ENCODE peak calls at places on chromosomes 16 and 17, in five cellular contexts. L is CD8-positive, alpha-beta T cell; I is fibroblast of lung; B is heart left ventricle; R is SJSA1. D is an unnamed sample.
A peak's percentile ranks its signal among the peaks of the same experiment; 100 is the strongest.

GRCh38 chr16:85995591-85996461 is 96.9 kb downstream of the IRF8 start:
- DNase-seq in I (no peak), B (no peak), R (no peak), L (no peak), D (no peak)

GRCh38 chr17:59491353-59492090 is 73.9 kb upstream of the DHX40 start:
- DNase-seq in I (no peak), B (no peak), L (no peak), R (no peak), D (no peak)

GRCh38 chr17:15973834-15974233 is 25.7 kb downstream of the ZSWIM7 start:
- DNase-seq in R (no peak), I (no peak), B (no peak), L (no peak), D (no peak)

GRCh38 chr16:81520560-81521135 is 76.0 kb downstream of the CMIP start:
- DNase-seq in B (no peak), I (no peak), L (no peak), R (no peak), D (no peak)

GRCh38 chr17:10200016-10200415 is 1.6 kb upstream of the GAS7 start:
- DNase-seq in B (no peak), R (no peak), L (no peak), I (no peak), D (no peak)

GRCh38 chr16:87924937-87925670 is 11.2 kb downstream of the CA5A start:
- DNase-seq in I (no peak), L (no peak), B (no peak), R (no peak), D (no peak)

GRCh38 chr17:83082435-83082834 is 3.0 kb downstream of the METRNL start:
- DNase-seq in R (no peak), L (no peak), B (no peak), I (no peak), D (no peak)

GRCh38 chr17:60425626-60426025 is 3.3 kb downstream of the CHCT1 start:
- DNase-seq in I (no peak), R (no peak), L (no peak), B (no peak), D (no peak)

GRCh38 chr16:78034530-78034929 is 12.2 kb downstream of the CLEC3A start:
- DNase-seq in R (no peak), I (peak; percentile 80), L (no peak), B (no peak), D (no peak)

GRCh38 chr16:76487411-76488064 is 210.3 kb downstream of the CNTNAP4 start:
- DNase-seq in R (no peak), I (no peak), L (no peak), B (no peak), D (no peak)

GRCh38 chr16:57970971-57971370 is at the start of gene CNGB1:
- DNase-seq in B (no peak), R (no peak), I (no peak), L (no peak), D (no peak)

GRCh38 chr16:57601801-57602478 is 26.5 kb upstream of the ADGRG1 start:
- DNase-seq in L (peak; percentile 69), B (no peak), I (peak; percentile 32), R (no peak), D (no peak)

GRCh38 chr17:37089998-37090397 is 141.2 kb downstream of the AATF start:
- DNase-seq in L (peak; percentile 71), B (no peak), I (no peak), R (no peak), D (no peak)

GRCh38 chr16:87297918-87298631 is 19.1 kb downstream of the C16orf95 start:
- DNase-seq in I (no peak), L (no peak), B (no peak), R (peak; percentile 38), D (no peak)

GRCh38 chr16:15952265-15952711 is 2.9 kb downstream of the ABCC1 start:
- DNase-seq in I (peak; percentile 44), B (peak; percentile 25), R (no peak), L (no peak), D (no peak)

DNA sequence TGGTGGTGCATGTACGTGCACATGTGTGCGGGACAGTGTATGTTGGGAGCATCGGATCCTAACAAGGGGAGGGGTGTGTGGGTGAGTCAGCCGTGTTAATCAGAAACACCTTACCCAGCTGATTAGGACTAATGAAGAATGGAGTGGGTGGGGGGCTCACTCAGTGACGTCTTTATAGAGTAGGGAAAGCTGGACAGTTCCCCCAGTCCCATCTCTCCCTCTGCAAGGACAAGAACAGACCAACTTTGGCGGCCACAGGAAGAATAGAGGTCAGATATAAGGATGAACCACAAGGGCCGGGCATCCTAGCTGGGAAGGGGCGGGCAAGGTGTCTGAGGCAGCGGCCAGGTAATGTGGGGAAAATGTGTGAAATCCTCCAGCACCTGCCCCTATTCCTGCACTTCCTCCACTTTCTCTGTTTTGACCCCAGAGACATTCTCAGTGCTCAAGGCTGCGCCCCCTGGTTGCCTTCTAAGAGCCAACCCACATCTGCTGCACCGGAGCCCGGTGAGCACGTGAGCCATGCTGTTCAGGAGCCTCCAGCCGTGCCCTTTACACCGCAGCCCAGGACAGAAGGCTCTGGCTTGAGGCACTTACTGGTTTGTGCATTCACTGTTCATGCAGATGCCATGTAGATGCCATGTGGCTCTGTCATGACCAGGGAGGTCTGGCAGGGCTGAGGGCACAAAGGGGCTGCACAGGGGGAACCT is 18.9 kb upstream of the TBX21 start:
- DNase-seq in B (no peak), L (no peak), R (no peak), I (no peak), D (no peak)
- H3K36me3 ChIP-seq in B (no peaks in the 10 kb centered on the region), L (no peaks in the 10 kb centered on the region), R (no peaks in the 10 kb centered on the region), I (no peaks in the 10 kb centered on the region), D (peaks cover 4% of the 10 kb centered on the region)

GRCh38 chr17:77432034-77432554 is 291.3 kb downstream of the SEC14L1 start:
- DNase-seq in I (no peak), L (no peak), B (no peak), R (no peak), D (no peak)
- H3K36me3 ChIP-seq in I (peaks cover 4% of the 10 kb centered on the region), L (no peaks in the 10 kb centered on the region), B (no peaks in the 10 kb centered on the region), R (peaks cover 44% of the 10 kb centered on the region), D (no peaks in the 10 kb centered on the region)

GRCh38 chr17:21208352-21208751 is 5.6 kb downstream of the TMEM11 start:
- DNase-seq in B (no peak), R (no peak), I (no peak), L (no peak), D (no peak)

GRCh38 chr17:21201302-21201602 is 12.7 kb downstream of the TMEM11 start:
- DNase-seq in R (no peak), I (no peak), B (no peak), L (no peak), D (no peak)

GRCh38 chr17:21202512-21202911 is 11.4 kb downstream of the TMEM11 start:
- DNase-seq in B (no peak), L (no peak), R (no peak), I (no peak), D (no peak)

GRCh38 chr17:21201874-21202273 is 12.1 kb downstream of the TMEM11 start:
- DNase-seq in B (no peak), I (no peak), L (no peak), R (no peak), D (no peak)

GRCh38 chr17:21204923-21205322 is 9.0 kb downstream of the TMEM11 start:
- DNase-seq in B (no peak), R (no peak), L (no peak), I (no peak), D (no peak)
- H3K36me3 ChIP-seq in B (no peaks in the 10 kb centered on the region), R (peaks cover 35% of the 10 kb centered on the region), L (peaks cover 8% of the 10 kb centered on the region), I (peaks cover 7% of the 10 kb centered on the region), D (no peaks in the 10 kb centered on the region)

GRCh38 chr16:47477680-47478079 is 16.5 kb downstream of the PHKB start:
- DNase-seq in L (no peak), R (no peak), B (no peak), I (peak; percentile 47), D (no peak)
- H3K36me3 ChIP-seq in L (no peaks in the 10 kb centered on the region), R (no peaks in the 10 kb centered on the region), B (no peaks in the 10 kb centered on the region), I (no peaks in the 10 kb centered on the region), D (no peaks in the 10 kb centered on the region)

GRCh38 chr17:55411463-55411855 is 10.2 kb downstream of the MMD start:
- DNase-seq in I (no peak), B (no peak), R (no peak), L (no peak), D (no peak)
- H3K36me3 ChIP-seq in I (peaks cover 3% of the 10 kb centered on the region), B (peaks cover 2% of the 10 kb centered on the region), R (peaks cover 65% of the 10 kb centered on the region), L (peaks cover 25% of the 10 kb centered on the region), D (peaks cover 13% of the 10 kb centered on the region)

GRCh38 chr17:42312035-42312284 is 23.7 kb downstream of the STAT5A start:
- DNase-seq in R (no peak), L (no peak), B (no peak), I (no peak), D (no peak)

GRCh38 chr17:42310281-42311156 is 22.2 kb downstream of the STAT5A start:
- DNase-seq in R (no peak), L (no peak), I (no peak), B (no peak), D (no peak)

GRCh38 chr17:42312285-42313130 is 24.2 kb downstream of the STAT5A start:
- DNase-seq in R (peak; percentile 31), L (peak; percentile 85), B (peak; percentile 87), I (peak; percentile 70), D (no peak)

GRCh38 chr17:42313389-42313772 is 25.1 kb downstream of the STAT5A start:
- DNase-seq in I (no peak), R (no peak), B (no peak), L (no peak), D (no peak)

GRCh38 chr17:42311240-42312034 is 23.1 kb downstream of the STAT5A start:
- DNase-seq in L (no peak), B (peak; percentile 88), R (no peak), I (peak; percentile 72), D (peak; percentile 72)
- H3K36me3 ChIP-seq in L (peaks cover 44% of the 10 kb centered on the region), B (no peaks in the 10 kb centered on the region), R (peaks cover 31% of the 10 kb centered on the region), I (peaks cover 4% of the 10 kb centered on the region), D (peaks cover 44% of the 10 kb centered on the region)

GRCh38 chr17:75208161-75208560 is 2.7 kb downstream of the NUP85 start:
- DNase-seq in B (no peak), R (no peak), L (no peak), I (no peak), D (no peak)
- H3K36me3 ChIP-seq in B (no peaks in the 10 kb centered on the region), R (peaks cover 60% of the 10 kb centered on the region), L (peaks cover 22% of the 10 kb centered on the region), I (peaks cover 5% of the 10 kb centered on the region), D (peaks cover 27% of the 10 kb centered on the region)

GRCh38 chr16:84768798-84769177 is 51.0 kb upstream of the CRISPLD2 start:
- DNase-seq in R (no peak), B (no peak), L (no peak), I (no peak), D (no peak)
- H3K36me3 ChIP-seq in R (peaks cover 92% of the 10 kb centered on the region), B (no peaks in the 10 kb centered on the region), L (peaks cover 44% of the 10 kb centered on the region), I (peaks cover 22% of the 10 kb centered on the region), D (peaks cover 38% of the 10 kb centered on the region)

DNA sequence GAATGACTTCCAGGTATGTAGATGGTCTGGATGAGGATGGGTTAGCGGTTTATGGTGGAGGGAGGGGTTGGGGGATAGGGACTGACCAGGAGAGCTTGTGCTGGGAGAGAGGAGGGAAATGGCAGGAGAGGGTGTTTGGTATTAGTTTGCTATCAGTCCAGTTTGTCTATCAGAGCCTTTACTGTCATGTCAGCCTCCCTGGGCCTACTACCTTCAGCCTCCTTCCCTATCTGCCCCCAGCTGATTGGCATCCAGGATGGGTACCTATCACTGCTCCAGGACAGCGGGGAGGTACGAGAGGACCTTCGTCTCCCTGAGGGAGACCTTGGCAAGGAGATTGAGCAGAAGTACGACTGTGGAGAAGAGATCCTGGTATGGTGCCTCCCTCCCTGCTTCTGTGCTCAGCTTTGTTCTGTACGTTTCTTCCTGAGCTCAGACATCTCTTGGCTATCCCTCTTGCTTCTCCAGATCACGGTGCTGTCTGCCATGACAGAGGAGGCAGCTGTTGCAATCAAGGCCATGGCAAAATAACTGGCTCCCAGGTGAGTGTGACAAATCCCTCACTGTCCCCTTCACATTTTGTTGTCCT is 3.8 kb downstream of the EIF5A start:
- DNase-seq in R (no peak), L (no peak), I (no peak), B (no peak), D (no peak)
- H3K36me3 ChIP-seq in R (peaks cover 78% of the 10 kb centered on the region), L (peaks cover 45% of the 10 kb centered on the region), I (peaks cover 31% of the 10 kb centered on the region), B (peaks cover 3% of the 10 kb centered on the region), D (peaks cover 46% of the 10 kb centered on the region)